ENCODE peak calls at places on chromosomes 11 and 22, in five cellular contexts. S, H, N, A and X are unnamed samples.
A peak's percentile ranks its signal among the peaks of the same experiment; 100 is the strongest.

GRCh38 chr11:17386331-17387084 is 2.0 kb downstream of the KCNJ11 start:
- DNase-seq in H (no peak), N (peak; percentile 69), S (peak; percentile 61), A (peak; percentile 56), X (peak; percentile 63)

GRCh38 chr11:34056672-34057071 is 5.1 kb downstream of the CAPRIN1 start:
- DNase-seq in S (no peak), A (no peak), N (no peak), H (no peak), X (no peak)

GRCh38 chr22:46646531-46647211 is 26.5 kb downstream of the GRAMD4 start:
- DNase-seq in S (no peak), A (no peak), N (no peak), H (no peak), X (no peak)

GRCh38 chr11:92702037-92702436 is 267.4 kb upstream of the MTNR1B start:
- DNase-seq in H (no peak), A (no peak), S (peak; percentile 17), N (no peak), X (peak; percentile 42)

GRCh38 chr11:101327908-101328307 is 198.3 kb upstream of the PGR start:
- DNase-seq in S (peak; percentile 9), N (no peak), A (peak; percentile 65), H (no peak), X (peak; percentile 54)

GRCh38 chr11:7060828-7061227 is 28.0 kb upstream of the RBMXL2 start:
- DNase-seq in N (no peak), A (peak; percentile 5), S (peak; percentile 90), H (no peak), X (no peak)

GRCh38 chr11:78535920-78536319 is 38.7 kb downstream of the NARS2 start:
- DNase-seq in S (peak; percentile 67), A (no peak), N (no peak), H (no peak), X (peak; percentile 52)

GRCh38 chr22:28548411-28548810 is 131.2 kb downstream of the TTC28 start:
- DNase-seq in N (no peak), H (no peak), S (no peak), A (no peak), X (no peak)

GRCh38 chr11:119982517-119983239 is 155.2 kb downstream of the TRIM29 start:
- DNase-seq in S (no peak), N (no peak), H (no peak), A (no peak), X (no peak)

GRCh38 chr11:73521621-73522020 is 76.3 kb downstream of the FAM168A start:
- DNase-seq in N (no peak), A (peak; percentile 7), H (no peak), S (peak; percentile 24), X (no peak)